ENCODE peak calls at places on chromosomes 1 and 21, in four cellular contexts. P is fibroblast of lung, I is neural progenitor cell, Q is MM.1S. G is an unnamed sample.

GRCh38 chr1:35443768-35444518 is 113.3 kb downstream of the KIAA0319L start:
- DNase-seq in P (no peak), I (peak), Q (no peak), G (peak)

GRCh38 chr1:25197235-25197930 is 34.9 kb downstream of the SYF2 start:
- DNase-seq in P (no peak), I (peak), Q (no peak), G (no peak)

GRCh38 chr1:101200513-101200912 is 36.3 kb upstream of the S1PR1 start:
- DNase-seq in P (peak), I (no peak), Q (no peak), G (no peak)

GRCh38 chr1:223001653-223002634 is 141.1 kb downstream of the TLR5 start:
- DNase-seq in P (no peak), I (no peak), Q (no peak), G (peak)

GRCh38 chr1:207156095-207156494 is 52.1 kb downstream of the C4BPA start:
- DNase-seq in P (no peak), I (no peak), Q (no peak), G (no peak)

GRCh38 chr1:27872802-27873665 is 690 bp downstream of the THEMIS2 start:
- DNase-seq in P (peak), I (peak), Q (no peak), G (peak)

GRCh38 chr1:11746795-11747487 is 11.0 kb downstream of the AGTRAP start:
- DNase-seq in P (no peak), I (no peak), Q (no peak), G (no peak)

GRCh38 chr1:97192872-97193572 is 471.4 kb downstream of the PTBP2 start:
- DNase-seq in P (peak), I (no peak), Q (no peak), G (no peak)

GRCh38 chr1:53298163-53298685 is 29.6 kb downstream of the LRP8 start:
- DNase-seq in P (no peak), I (no peak), Q (no peak), G (no peak)

GRCh38 chr1:151831605-151832004 is at the start of gene RORC:
- DNase-seq in P (no peak), I (no peak), Q (no peak), G (no peak)

GRCh38 chr1:44040856-44041255 is 9.6 kb upstream of the SLC6A9 start:
- DNase-seq in P (no peak), I (no peak), Q (no peak), G (no peak)

GRCh38 chr21:40318371-40318770 is 451.1 kb downstream of the PCP4 start:
- DNase-seq in P (no peak), I (no peak), Q (no peak), G (no peak)
- H3K27ac ChIP-seq in P (no peak), I (no peak), Q (no peak), G (no peak)

DNA sequence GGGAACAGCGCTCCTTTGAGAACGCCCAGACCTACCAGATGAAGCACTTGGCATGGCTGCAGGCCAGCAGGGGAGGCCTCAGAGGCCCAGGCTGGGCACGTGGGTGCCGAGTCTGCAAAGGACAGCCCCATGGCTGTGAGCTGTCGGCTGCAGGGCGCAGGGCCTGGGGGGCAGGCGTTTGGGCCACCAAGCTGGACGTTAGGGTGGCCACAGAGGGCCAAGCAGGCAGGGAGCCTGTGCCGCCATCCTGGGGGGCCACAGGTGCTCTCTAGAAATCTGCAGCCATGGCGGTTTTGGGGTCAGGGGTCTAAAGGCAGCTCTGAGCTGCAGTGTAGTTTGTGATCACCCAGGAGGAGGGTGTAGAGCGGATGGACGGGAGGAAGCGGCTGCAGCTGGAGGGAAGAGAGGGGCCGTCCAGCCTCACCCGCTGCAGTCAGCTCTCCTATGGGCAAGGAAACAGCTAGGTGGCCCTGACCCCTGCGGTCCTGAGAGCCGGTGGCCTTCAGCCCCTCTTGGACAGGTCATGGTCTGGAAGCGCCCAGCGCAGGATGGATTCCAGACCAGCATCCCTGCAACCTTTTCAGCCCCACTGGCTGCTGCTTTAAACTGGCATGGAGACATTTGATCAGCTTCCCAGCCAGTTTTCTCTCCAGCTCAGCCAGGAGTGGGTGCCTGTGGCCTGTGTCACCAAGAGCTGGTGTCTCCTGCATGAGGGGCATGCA is 11.0 kb downstream of the IBA57 start:
- DNase-seq in P (no peak), I (no peak), Q (no peak), G (no peak)
- TF ChIP-seq EZH2 in P (no peak), I (no peak), Q (no peak), G (no peak)

GRCh38 chr1:198663996-198664789 is 25.4 kb downstream of the PTPRC start:
- DNase-seq in P (no peak), I (no peak), Q (no peak), G (no peak)
- H3K27ac ChIP-seq in P (no peak), I (no peak), Q (no peak), G (no peak)

GRCh38 chr1:184974086-184974836 is at the start of gene NIBAN1:
- DNase-seq in P (peak), I (peak), Q (peak), G (peak)
- TF ChIP-seq EZH2 in P (no peak), I (peak), Q (no peak), G (no peak)

DNA sequence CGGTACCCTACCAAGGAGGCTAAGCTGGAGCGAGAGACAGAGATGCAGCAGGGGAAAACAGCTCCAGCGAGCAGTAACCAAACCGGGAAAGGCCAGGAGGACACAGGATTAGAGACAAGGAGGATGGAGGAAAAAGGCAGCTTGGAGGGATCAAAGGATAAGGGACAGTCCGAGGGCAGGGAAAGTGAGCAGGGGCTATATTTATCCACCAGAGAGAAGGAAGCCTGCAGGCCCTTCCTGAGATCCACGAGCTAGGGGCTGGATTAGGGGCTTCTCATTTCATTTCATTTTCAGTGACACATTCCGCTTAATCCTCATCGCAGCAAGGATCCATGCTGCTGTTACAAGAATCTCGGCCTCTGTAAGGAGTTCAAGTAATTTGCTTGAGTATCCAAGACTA is 33.8 kb upstream of the PRELP start:
- DNase-seq in P (no peak), I (no peak), Q (no peak), G (no peak)
- H3K27ac ChIP-seq in P (no peak), I (no peak), Q (no peak), G (no peak)

GRCh38 chr1:2503554-2504223 is 22.7 kb downstream of the PANK4 start:
- DNase-seq in P (no peak), I (peak), Q (no peak), G (no peak)
- TF ChIP-seq EZH2 in P (no peak), I (no peak), Q (no peak), G (no peak)

GRCh38 chr1:8013399-8013798 is 12.7 kb downstream of the ERRFI1 start:
- DNase-seq in P (peak), I (no peak), Q (no peak), G (no peak)
- H3K27ac ChIP-seq in P (no peak), I (no peak), Q (no peak), G (no peak)

GRCh38 chr1:217135569-217135915 is 412.3 kb upstream of the ESRRG start:
- DNase-seq in P (peak), I (peak), Q (peak), G (no peak)

GRCh38 chr1:217136895-217137205 is 413.6 kb upstream of the ESRRG start:
- DNase-seq in P (no peak), I (no peak), Q (no peak), G (no peak)

GRCh38 chr1:217134857-217135568 is 411.8 kb upstream of the ESRRG start:
- DNase-seq in P (peak), I (peak), Q (peak), G (no peak)

GRCh38 chr1:217137210-217137871 is 414.1 kb upstream of the ESRRG start:
- DNase-seq in P (no peak), I (peak), Q (no peak), G (no peak)

GRCh38 chr1:217135987-217136894 is 413.0 kb upstream of the ESRRG start:
- DNase-seq in P (no peak), I (peak), Q (no peak), G (no peak)
- TF ChIP-seq EZH2 in P (no peak), I (peak), Q (no peak), G (no peak)

GRCh38 chr1:1827456-1827855 is 49.2 kb upstream of the NADK start:
- DNase-seq in P (peak), I (no peak), Q (no peak), G (no peak)

GRCh38 chr1:1826356-1827088 is 48.3 kb upstream of the NADK start:
- DNase-seq in P (peak), I (no peak), Q (no peak), G (peak)

GRCh38 chr1:1832151-1832550 is 53.9 kb upstream of the NADK start:
- DNase-seq in P (no peak), I (no peak), Q (no peak), G (no peak)

GRCh38 chr1:1825217-1825616 is 46.9 kb upstream of the NADK start:
- DNase-seq in P (no peak), I (no peak), Q (no peak), G (no peak)

GRCh38 chr1:1827089-1827433 is 48.8 kb upstream of the NADK start:
- DNase-seq in P (peak), I (no peak), Q (no peak), G (peak)
- H3K27ac ChIP-seq in P (peak), I (peak), Q (no peak), G (peak)

GRCh38 chr1:217139513-217139912 is 416.3 kb upstream of the ESRRG start:
- DNase-seq in P (no peak), I (peak), Q (no peak), G (no peak)
- TF ChIP-seq EZH2 in P (no peak), I (peak), Q (no peak), G (no peak)

G was measured in A673.